ENCODE peak calls at places on chromosomes 3 and 15, in five cellular contexts. F is A549, U is H9, D is nephron progenitor cell, H is progenitor cell of endocrine pancreas. V is an unnamed sample.

GRCh38 chr3:78988324-78988723 is 779.5 kb downstream of the ROBO1 start:
- DNase-seq in F (peak), U (no peak), D (no peak), H (no peak), V (no peak)

GRCh38 chr3:178739720-178740119 is 203.5 kb downstream of the KCNMB2 start:
- DNase-seq in F (no peak), U (no peak), D (no peak), H (no peak), V (no peak)

GRCh38 chr15:77034620-77035467 is 36.1 kb downstream of the TSPAN3 start:
- DNase-seq in F (no peak), U (peak), D (peak), H (peak), V (peak)

GRCh38 chr3:127822166-127822835 is at the start of gene MGLL:
- DNase-seq in F (no peak), U (no peak), D (peak), H (no peak), V (peak)

GRCh38 chr15:88106063-88106462 is 150.5 kb downstream of the NTRK3 start:
- DNase-seq in F (no peak), U (no peak), D (no peak), H (no peak), V (no peak)

GRCh38 chr3:46417841-46418611 is 11.0 kb downstream of the CCRL2 start:
- DNase-seq in F (no peak), U (peak), D (no peak), H (no peak), V (no peak)

GRCh38 chr3:38210141-38210757 is 44.9 kb downstream of the OXSR1 start:
- DNase-seq in F (no peak), U (no peak), D (no peak), H (no peak), V (no peak)

GRCh38 chr3:172918165-172918564 is 167.6 kb downstream of the ECT2 start:
- DNase-seq in F (no peak), U (no peak), D (no peak), H (no peak), V (no peak)

GRCh38 chr3:196268270-196269163 is 19.0 kb downstream of the PCYT1A start:
- DNase-seq in F (no peak), U (peak), D (no peak), H (no peak), V (no peak)

GRCh38 chr3:112338021-112338726 is 5.2 kb downstream of the CD200 start:
- DNase-seq in F (no peak), U (no peak), D (no peak), H (no peak), V (no peak)

GRCh38 chr3:61632568-61633175 is 71.3 kb downstream of the PTPRG start:
- DNase-seq in F (no peak), U (no peak), D (no peak), H (no peak), V (no peak)

GRCh38 chr15:36282821-36283220 is 296.6 kb upstream of the CDIN1 start:
- DNase-seq in F (no peak), U (no peak), D (no peak), H (no peak), V (no peak)

GRCh38 chr15:36275656-36276055 is 303.8 kb upstream of the CDIN1 start:
- DNase-seq in F (no peak), U (no peak), D (no peak), H (no peak), V (no peak)

DNA sequence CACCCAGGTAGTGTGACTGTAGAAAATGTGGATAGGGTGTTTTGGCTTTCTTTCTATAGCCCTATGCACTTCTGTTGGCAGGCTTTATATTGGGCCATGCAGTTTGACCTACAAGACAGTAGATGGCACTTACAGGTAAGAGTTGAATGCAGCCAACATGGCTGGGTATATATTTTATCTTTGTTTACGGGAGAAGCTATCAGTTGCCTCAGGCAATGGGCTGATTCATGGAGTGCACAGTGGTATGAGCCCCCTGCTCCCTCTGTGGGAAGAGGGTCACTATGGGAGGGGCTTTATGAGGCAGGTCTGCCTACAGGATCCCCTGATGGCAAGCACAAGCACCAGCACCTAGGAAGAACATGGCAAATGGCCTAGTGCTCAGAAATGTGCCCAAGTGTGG is 301.2 kb upstream of the CDIN1 start:
- DNase-seq in F (no peak), U (peak), D (no peak), H (no peak), V (no peak)
- TF ChIP-seq CTCF in F (no peak), U (peak), D (no peak), H (no peak), V (no peak)

GRCh38 chr3:54870423-54870822 is 57.4 kb downstream of the LRTM1 start:
- DNase-seq in F (peak), U (no peak), D (no peak), H (no peak), V (no peak)
- TF ChIP-seq CTCF in F (peak), U (peak), D (peak), H (peak), V (no peak)

GRCh38 chr3:57757642-57758297 is 1.7 kb downstream of the SLMAP start:
- DNase-seq in F (peak), U (no peak), D (peak), H (peak), V (peak)

GRCh38 chr3:57755368-57756021 is 614 bp upstream of the SLMAP start:
- DNase-seq in F (peak), U (no peak), D (peak), H (peak), V (no peak)

GRCh38 chr3:57756528-57757401 is 656 bp downstream of the SLMAP start:
- DNase-seq in F (peak), U (peak), D (peak), H (peak), V (peak)

GRCh38 chr3:57758686-57759085 is 2.6 kb downstream of the SLMAP start:
- DNase-seq in F (no peak), U (no peak), D (no peak), H (no peak), V (no peak)

DNA sequence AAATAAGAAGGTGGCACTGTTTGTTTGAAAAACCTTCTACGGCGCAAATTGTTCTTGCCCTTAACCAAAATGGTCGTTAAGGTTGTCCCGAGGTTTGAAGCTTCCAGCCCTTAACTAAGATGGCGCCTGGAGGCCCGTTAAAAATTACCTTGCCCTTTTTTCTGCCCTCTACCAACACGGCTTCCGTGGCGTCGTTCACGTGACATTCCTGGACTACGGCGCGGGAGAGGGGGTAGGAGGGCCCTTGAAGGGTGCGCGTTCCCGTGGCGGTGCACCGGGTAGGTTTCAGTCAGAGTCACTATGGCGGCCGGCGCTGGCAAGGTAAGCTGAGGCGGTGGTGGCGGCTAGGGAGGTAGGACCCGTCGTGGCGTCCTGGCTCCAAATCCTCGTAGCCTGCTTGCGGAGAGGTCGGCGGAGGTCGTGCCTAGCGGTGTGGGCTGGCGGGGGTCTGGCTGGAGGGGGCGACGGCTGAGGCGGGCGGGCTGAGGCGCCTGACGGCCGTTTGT is at the start of gene SLMAP:
- DNase-seq in F (peak), U (peak), D (peak), H (peak), V (peak)
- TF ChIP-seq CTCF in F (no peak), U (no peak), D (no peak), H (no peak), V (no peak)

GRCh38 chr15:31197497-31198414 is 96.2 kb upstream of the TRPM1 start:
- DNase-seq in F (no peak), U (peak), D (peak), H (no peak), V (peak)
- TF ChIP-seq CTCF in F (peak), U (peak), D (peak), H (peak), V (peak)

DNA sequence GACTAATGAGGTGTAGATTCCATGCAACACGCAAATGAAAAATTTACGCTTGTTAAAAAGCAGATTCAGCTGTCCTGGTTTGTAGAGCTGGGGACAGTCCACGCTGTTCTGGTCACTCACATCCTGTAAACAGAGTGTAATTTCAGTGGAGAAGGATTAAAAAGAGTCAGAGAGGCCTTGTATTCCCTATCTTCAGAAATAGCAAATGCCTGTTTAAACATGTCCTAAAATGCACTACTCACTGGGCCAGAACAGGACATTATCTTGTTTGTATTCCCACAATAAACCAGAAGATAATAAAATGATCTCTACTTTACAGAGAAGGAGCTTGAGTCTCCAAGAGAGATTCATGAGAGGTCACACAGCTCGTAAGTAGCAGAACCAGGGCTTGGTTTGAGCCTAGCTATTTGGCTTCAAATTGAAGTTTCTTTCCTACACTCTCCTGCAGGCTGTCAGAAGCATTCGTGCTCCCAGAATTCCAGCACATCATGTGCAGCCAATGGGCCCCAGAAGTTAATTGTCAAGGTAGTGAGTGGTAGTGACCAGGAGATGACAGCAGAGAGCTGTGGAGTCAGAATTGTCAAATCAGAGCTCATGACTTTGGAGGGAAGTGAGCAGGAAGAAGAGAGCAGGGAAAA is 242.5 kb downstream of the ATP8B4 start:
- DNase-seq in F (no peak), U (peak), D (no peak), H (no peak), V (peak)
- TF ChIP-seq CTCF in F (peak), U (peak), D (no peak), H (peak), V (no peak)

DNA sequence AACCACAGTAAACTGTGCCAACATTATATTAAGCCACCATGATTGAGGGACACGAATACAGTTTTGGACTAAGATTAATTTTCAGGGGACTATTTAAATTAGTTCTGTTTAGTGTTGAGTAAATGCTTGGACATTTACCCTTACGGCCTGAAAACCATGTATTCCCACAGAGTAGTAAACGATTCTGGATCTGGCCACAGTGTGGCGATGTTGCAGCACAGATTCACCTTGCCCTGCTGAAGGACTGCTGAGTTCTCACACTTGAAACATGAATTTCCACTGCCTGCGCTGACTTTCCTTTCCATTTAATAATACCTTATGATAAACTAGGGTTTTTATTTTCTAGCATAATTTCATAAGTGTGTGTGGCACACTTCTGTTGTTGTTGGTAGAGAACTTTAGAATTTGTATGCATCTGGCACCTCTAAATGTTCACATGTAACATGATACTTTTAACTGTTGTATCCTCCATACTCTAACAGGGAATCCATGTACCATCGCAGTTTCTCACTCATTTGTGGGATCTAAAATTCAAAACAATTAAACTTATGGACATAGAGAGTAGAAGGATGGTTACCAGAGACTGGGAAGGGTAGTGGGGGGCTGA is 53.9 kb downstream of the C3orf38 start:
- DNase-seq in F (peak), U (peak), D (peak), H (peak), V (peak)
- TF ChIP-seq CTCF in F (peak), U (peak), D (peak), H (peak), V (peak)

GRCh38 chr3:58329922-58330413 is 2.7 kb upstream of the PXK start:
- DNase-seq in F (no peak), U (no peak), D (no peak), H (no peak), V (no peak)

GRCh38 chr3:58334013-58334321 is 1.3 kb downstream of the PXK start:
- DNase-seq in F (no peak), U (no peak), D (no peak), H (no peak), V (no peak)

GRCh38 chr3:58333206-58334012 is 717 bp downstream of the PXK start:
- DNase-seq in F (no peak), U (peak), D (peak), H (no peak), V (peak)

GRCh38 chr3:58331593-58332152 is 1.0 kb upstream of the PXK start:
- DNase-seq in F (no peak), U (no peak), D (no peak), H (no peak), V (no peak)

GRCh38 chr3:58332575-58333179 is at the start of gene PXK:
- DNase-seq in F (peak), U (peak), D (peak), H (peak), V (peak)
- TF ChIP-seq CTCF in F (peak), U (no peak), D (no peak), H (peak), V (no peak)

GRCh38 chr15:62619105-62619504 is 423.4 kb upstream of the TPM1 start:
- DNase-seq in F (no peak), U (no peak), D (no peak), H (no peak), V (no peak)

GRCh38 chr15:62619526-62619925 is 423.0 kb upstream of the TPM1 start:
- DNase-seq in F (no peak), U (no peak), D (no peak), H (no peak), V (no peak)

GRCh38 chr15:62616746-62617145 is 425.8 kb upstream of the TPM1 start:
- DNase-seq in F (no peak), U (no peak), D (no peak), H (no peak), V (no peak)

GRCh38 chr15:62617741-62618140 is 424.8 kb upstream of the TPM1 start:
- DNase-seq in F (no peak), U (no peak), D (no peak), H (no peak), V (no peak)

DNA sequence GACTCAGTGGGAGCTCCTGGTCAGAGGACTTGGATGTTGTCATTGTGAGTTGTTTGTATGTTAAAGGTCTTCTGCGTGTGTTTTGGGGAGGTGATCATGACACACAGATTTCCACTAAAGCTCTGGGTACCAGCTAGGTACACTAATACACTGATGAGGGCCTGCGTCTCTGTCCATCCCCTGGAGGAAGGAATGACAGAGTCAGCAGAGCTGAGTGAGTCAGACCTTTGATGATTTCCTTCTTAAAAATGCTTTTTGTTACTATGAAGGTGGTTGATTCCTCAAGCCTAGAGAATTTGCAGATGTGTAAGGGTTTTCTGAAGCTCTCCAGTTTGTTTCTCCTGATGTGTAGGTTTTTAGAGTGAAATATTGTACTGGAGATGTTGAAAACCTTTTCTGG is 424.1 kb upstream of the TPM1 start:
- DNase-seq in F (no peak), U (no peak), D (no peak), H (no peak), V (no peak)
- TF ChIP-seq CTCF in F (no peak), U (no peak), D (no peak), H (no peak), V (no peak)

DNA sequence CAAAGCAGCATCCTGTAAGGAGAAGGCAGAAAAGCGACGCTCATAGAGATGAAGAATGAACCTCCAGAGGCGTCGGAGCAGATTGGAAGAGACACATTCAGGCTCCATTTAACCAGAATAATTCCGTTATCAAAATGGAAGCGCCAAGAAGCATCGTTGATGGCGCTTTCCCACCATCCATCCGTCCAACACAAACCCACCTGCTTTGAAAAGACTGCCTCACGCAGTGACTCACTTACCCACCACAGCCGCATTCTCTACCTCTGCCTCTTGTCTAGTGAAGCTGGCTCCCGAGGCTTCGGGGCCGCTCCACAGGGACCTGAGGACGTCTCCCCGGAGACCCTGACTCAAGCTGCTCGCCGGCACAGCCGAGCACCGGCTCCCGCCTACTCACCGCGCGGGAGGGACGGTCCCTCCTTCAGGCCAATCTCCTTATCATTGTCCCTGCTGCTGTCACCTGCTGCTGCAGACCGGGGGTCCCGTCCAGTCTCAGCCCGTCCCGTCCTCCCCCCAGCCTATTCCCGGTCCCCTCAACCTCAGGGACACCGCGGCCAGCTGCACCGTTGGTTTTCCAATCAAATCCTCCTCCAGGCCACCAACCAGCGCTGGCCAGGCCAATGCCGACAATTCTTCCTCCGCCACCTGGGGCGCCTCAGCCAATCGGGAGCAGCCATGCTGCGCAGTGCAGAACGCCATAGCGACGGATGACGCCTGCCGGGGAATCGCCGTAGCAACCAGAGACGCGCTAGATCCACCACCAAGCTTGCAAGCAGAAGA is at the start of gene NEK10:
- DNase-seq in F (peak), U (peak), D (peak), H (peak), V (peak)
- TF ChIP-seq CTCF in F (no peak), U (no peak), D (no peak), H (peak), V (no peak)